ENCODE peak calls at places on chromosome 1, in seven cellular contexts. T, E, G, O, Q, H and P are unnamed samples. For H3K4me1, the result is how much of the 10 kb centered on the place peaks cover.

GRCh38 chr1:234691567-234691966 is 81.6 kb upstream of the IRF2BP2 start:
- DNase-seq in Q (no peak), E (no peak), O (no peak), T (no peak), H (peak), G (no peak), P (no peak)

GRCh38 chr1:161274874-161275273 is 16.3 kb downstream of the PCP4L1 start:
- DNase-seq in E (no peak), H (no peak), G (no peak), T (no peak), Q (no peak), O (no peak), P (no peak)

GRCh38 chr1:16903054-16903453 is 7.3 kb downstream of the RNU1-2 start:
- DNase-seq in G (no peak), Q (no peak), H (peak), T (no peak), O (no peak), E (no peak), P (no peak)

GRCh38 chr1:169486281-169486904 is 649 bp upstream of the SLC19A2 start:
- DNase-seq in O (no peak), G (no peak), Q (no peak), E (no peak), T (no peak), H (no peak), P (no peak)

GRCh38 chr1:60764489-60764888 is 317.9 kb upstream of the NFIA start:
- DNase-seq in H (no peak), T (no peak), Q (no peak), O (no peak), E (no peak), G (no peak), P (no peak)

GRCh38 chr1:184684285-184685077 is 70.2 kb downstream of the EDEM3 start:
- DNase-seq in H (no peak), G (no peak), E (no peak), T (no peak), Q (peak), O (peak), P (peak)

GRCh38 chr1:197519741-197520334 is 251.8 kb downstream of the CRB1 start:
- DNase-seq in T (no peak), Q (no peak), H (peak), O (no peak), E (no peak), G (peak), P (no peak)

GRCh38 chr1:30801826-30802198 is 44.2 kb upstream of the LAPTM5 start:
- DNase-seq in Q (peak), E (peak), G (peak), H (peak), T (peak), O (peak), P (peak)

GRCh38 chr1:26360051-26360806 is 6.3 kb upstream of the CRYBG2 start:
- DNase-seq in H (no peak), O (no peak), Q (no peak), T (no peak), G (peak), E (no peak), P (no peak)

GRCh38 chr1:7281821-7282220 is 489.3 kb upstream of the VAMP3 start:
- DNase-seq in G (no peak), H (no peak), O (peak), T (no peak), E (no peak), Q (no peak), P (no peak)

GRCh38 chr1:107138767-107139445 is 1.9 kb upstream of the NTNG1 start:
- DNase-seq in H (no peak), E (no peak), Q (no peak), G (no peak), T (no peak), O (no peak), P (no peak)

GRCh38 chr1:211653329-211653728 is 22.1 kb downstream of the NEK2 start:
- DNase-seq in O (no peak), Q (no peak), G (no peak), T (no peak), E (no peak), H (no peak), P (no peak)

GRCh38 chr1:236063919-236064673 is 794 bp downstream of the NID1 start:
- DNase-seq in O (peak), G (peak), H (no peak), E (peak), Q (peak), T (peak), P (peak)

GRCh38 chr1:162548170-162548569 is 13.4 kb upstream of the UAP1 start:
- DNase-seq in T (no peak), E (peak), O (peak), G (no peak), H (no peak), Q (no peak), P (no peak)

GRCh38 chr1:62484824-62485468 is 48.1 kb downstream of the USP1 start:
- DNase-seq in H (no peak), O (no peak), T (no peak), Q (no peak), G (no peak), E (no peak), P (no peak)

GRCh38 chr1:86150553-86151055 is 6.0 kb downstream of the COL24A1 start:
- DNase-seq in H (no peak), O (no peak), Q (no peak), E (no peak), G (no peak), T (no peak), P (no peak)
- H3K27ac ChIP-seq in H (no peak), O (no peak), Q (no peak), E (no peak), G (no peak), T (no peak), P (no peak)

GRCh38 chr1:206905295-206906164 is 8.3 kb downstream of the IL24 start:
- DNase-seq in H (peak), T (no peak), Q (no peak), E (no peak), G (no peak), O (no peak), P (no peak)
- H3K4me1 ChIP-seq in H (under half), T (under half), Q (under half), E (under half), G (under half), O (under half), P (under half)

GRCh38 chr1:37697090-37697489 is 4.8 kb downstream of the CDCA8 start:
- DNase-seq in O (no peak), G (no peak), Q (no peak), E (no peak), H (no peak), T (no peak), P (no peak)
- H3K4me3 ChIP-seq in O (no peak), G (no peak), Q (no peak), E (no peak), H (no peak), T (no peak), P (no peak)

GRCh38 chr1:23809751-23810171 is 9.2 kb upstream of the GALE start:
- DNase-seq in Q (peak), G (peak), O (peak), E (peak), H (peak), T (peak), P (peak)
- H3K27ac ChIP-seq in Q (no peak), G (no peak), O (no peak), E (no peak), H (peak), T (no peak), P (no peak)

GRCh38 chr1:15852036-15852827 is 4.7 kb downstream of the SPEN start:
- DNase-seq in G (no peak), Q (no peak), H (peak), O (no peak), T (no peak), E (no peak), P (no peak)

GRCh38 chr1:15850450-15851079 is 3.1 kb downstream of the SPEN start:
- DNase-seq in O (no peak), E (no peak), G (no peak), Q (no peak), H (no peak), T (no peak), P (no peak)

GRCh38 chr1:15849775-15850449 is 2.4 kb downstream of the SPEN start:
- DNase-seq in H (peak), G (peak), O (no peak), E (peak), Q (no peak), T (no peak), P (peak)

GRCh38 chr1:15851251-15852035 is 3.9 kb downstream of the SPEN start:
- DNase-seq in O (no peak), E (no peak), T (no peak), H (peak), G (peak), Q (no peak), P (no peak)

DNA sequence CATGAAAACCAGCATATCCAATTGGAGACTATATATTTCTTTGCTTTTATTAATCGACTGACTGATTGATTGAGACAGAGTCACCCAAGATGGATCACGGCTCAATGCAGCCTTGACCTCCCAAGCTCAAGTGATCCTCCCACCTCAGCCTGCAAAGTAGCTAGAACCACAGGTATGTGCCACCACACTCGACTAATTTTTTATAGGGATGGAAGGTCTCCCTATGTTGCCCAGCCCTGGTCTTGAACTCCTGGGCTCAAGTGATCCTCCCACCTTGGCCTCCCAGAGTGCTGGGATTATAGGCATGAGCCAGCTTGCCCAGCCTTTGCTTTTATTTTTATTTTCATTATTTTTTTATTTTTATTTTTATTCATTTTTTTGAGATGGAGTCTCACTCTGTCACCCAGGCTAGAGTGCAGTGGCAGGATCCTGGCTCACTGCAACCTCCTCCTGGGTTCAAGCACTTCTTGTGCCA is 5.4 kb downstream of the SPEN start:
- DNase-seq in Q (no peak), T (no peak), E (no peak), H (no peak), O (no peak), G (no peak), P (no peak)
- H3K4me1 ChIP-seq in Q (half or more), T (under half), E (half or more), H (under half), O (half or more), G (under half), P (under half)

GRCh38 chr1:6208723-6209660 is 3.1 kb downstream of the RNF207 start:
- DNase-seq in H (no peak), Q (peak), O (peak), T (no peak), E (no peak), G (peak), P (no peak)
- H3K4me3 ChIP-seq in H (peak), Q (peak), O (peak), T (peak), E (peak), G (peak), P (no peak)

GRCh38 chr1:12450831-12451559 is 167.0 kb downstream of the DHRS3 start:
- DNase-seq in O (no peak), G (no peak), T (no peak), E (peak), H (no peak), Q (no peak), P (no peak)

GRCh38 chr1:12451560-12451900 is 166.5 kb downstream of the DHRS3 start:
- DNase-seq in T (no peak), O (no peak), H (no peak), G (no peak), Q (no peak), E (no peak), P (no peak)

GRCh38 chr1:12452262-12452661 is 165.7 kb downstream of the DHRS3 start:
- DNase-seq in Q (no peak), E (no peak), H (no peak), O (no peak), T (no peak), G (no peak), P (no peak)

GRCh38 chr1:12448746-12449177 is 169.2 kb downstream of the DHRS3 start:
- DNase-seq in H (no peak), O (no peak), T (no peak), E (peak), G (no peak), Q (no peak), P (peak)

GRCh38 chr1:12450090-12450764 is 167.8 kb downstream of the DHRS3 start:
- DNase-seq in H (no peak), O (peak), G (no peak), T (no peak), Q (no peak), E (no peak), P (no peak)
- H3K27ac ChIP-seq in H (no peak), O (peak), G (no peak), T (peak), Q (peak), E (peak), P (no peak)

DNA sequence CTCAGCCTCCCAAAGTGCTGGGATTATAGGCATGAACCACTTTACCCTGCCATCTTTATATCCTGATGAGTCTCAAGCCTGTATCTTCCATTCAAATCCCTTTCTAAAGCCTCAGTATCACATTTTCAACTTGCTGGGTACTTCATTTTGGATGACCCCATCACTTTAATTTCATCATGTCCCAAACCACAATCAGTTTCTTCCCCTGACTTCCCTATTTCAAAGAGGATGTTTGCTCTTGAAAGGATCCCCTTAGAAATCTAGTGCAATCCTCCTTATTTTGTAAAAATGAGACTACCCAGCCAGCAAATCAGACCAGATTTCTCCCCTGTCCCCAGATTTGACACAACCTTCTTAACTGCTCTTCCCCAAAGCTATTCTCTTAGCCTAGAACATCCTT is 7.0 kb upstream of the TRIT1 start:
- DNase-seq in Q (no peak), H (no peak), G (no peak), O (no peak), E (no peak), T (no peak), P (no peak)
- H3K4me1 ChIP-seq in Q (under half), H (under half), G (half or more), O (under half), E (under half), T (under half), P (under half)

DNA sequence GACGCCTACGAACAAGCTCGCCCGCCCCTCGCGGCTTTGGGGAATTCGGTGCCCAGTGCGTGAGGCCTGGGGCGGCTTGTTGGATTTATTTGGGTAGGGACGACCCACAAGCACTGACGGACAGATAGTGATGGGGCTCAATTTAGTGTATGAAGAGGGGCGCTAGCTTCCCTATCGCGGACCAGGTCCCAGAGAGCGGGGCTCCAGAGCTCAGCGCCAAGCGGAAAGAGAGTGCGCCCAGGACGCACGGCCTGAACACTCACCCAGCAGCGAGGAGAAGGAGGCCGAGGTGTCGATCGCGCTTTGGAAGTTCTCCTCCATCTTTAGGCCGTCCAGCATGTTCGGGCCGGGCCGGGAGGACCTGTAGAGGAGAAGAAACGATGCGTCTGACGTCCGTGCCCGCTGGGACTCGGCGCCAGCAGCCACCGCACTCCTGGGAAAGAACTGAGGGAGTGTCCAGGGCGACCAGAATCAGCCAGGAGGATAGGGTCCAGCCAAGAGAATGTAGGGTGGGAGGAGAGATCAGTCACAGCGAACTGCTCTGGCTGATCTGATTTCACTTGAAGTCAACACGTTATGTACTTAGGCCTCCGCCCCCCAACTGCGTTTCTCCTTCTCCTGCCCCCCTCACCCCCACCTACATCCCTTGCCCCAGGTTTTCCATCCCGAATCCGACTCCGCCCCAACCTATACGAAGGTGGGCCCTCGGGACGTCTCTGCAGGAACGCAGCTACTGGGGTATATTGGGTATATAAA is 1.1 kb downstream of the LMX1A start:
- DNase-seq in Q (no peak), T (no peak), E (no peak), G (peak), O (no peak), H (no peak), P (no peak)
- H3K4me3 ChIP-seq in Q (peak), T (peak), E (peak), G (peak), O (peak), H (no peak), P (no peak)

DNA sequence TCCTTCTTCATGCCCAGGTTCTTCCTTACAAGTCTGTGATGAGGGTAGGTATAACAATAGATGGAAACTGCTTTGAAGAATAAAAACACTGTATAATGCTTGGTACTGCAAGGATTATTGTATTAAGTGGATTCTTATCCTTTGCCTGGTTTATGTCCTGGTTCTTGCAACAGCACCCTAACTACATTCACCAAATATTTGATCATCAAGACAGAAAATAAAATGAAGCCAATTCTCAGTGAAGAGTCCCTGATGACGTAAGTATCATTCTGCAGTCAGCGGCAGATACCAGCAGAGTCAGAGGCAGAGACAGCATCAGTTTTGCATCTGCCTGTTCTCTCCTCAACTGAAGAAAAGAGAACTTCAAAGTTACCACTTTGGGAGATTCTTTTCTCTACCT is 19.7 kb downstream of the ARHGEF11 start:
- DNase-seq in O (no peak), G (no peak), E (no peak), Q (no peak), H (no peak), T (no peak), P (no peak)
- H3K27ac ChIP-seq in O (no peak), G (no peak), E (no peak), Q (no peak), H (no peak), T (no peak), P (no peak)